ENCODE peak calls at places on chromosome 16, in ten cellular contexts. U, C, A, Q, M, F, H, K, X and I are unnamed samples.

GRCh38 chr16:71722801-71723536 is 1.5 kb downstream of the PHLPP2 start:
- DNase-seq in U (peak; percentile 87), C (peak; percentile 46), A (peak; percentile 7), Q (peak; percentile 66), M (peak; percentile 54), F (peak; percentile 69), H (peak; percentile 54), K (peak; percentile 20), X (peak; percentile 41), I (peak; percentile 14)

GRCh38 chr16:12132290-12132689 is 155.8 kb downstream of the SNX29 start:
- DNase-seq in U (peak; percentile 39), C (no peak), A (no peak), Q (peak; percentile 71), M (peak; percentile 87), F (no peak), H (no peak), K (no peak), X (peak; percentile 11), I (no peak)

GRCh38 chr16:51237207-51237606 is 86.1 kb upstream of the SALL1 start:
- DNase-seq in U (no peak), C (no peak), A (no peak), Q (no peak), M (no peak), F (no peak), H (no peak), K (no peak), X (no peak), I (no peak)

GRCh38 chr16:89193021-89193575 is 7.2 kb downstream of the SLC22A31 start:
- DNase-seq in U (peak; percentile 72), C (no peak), A (no peak), Q (peak; percentile 86), M (peak; percentile 85), F (no peak), H (no peak), K (no peak), X (no peak), I (no peak)

GRCh38 chr16:56938664-56939513 is 6.9 kb downstream of the HERPUD1 start:
- DNase-seq in U (no peak), C (no peak), A (no peak), Q (no peak), M (no peak), F (no peak), H (no peak), K (peak; percentile 20), X (no peak), I (no peak)

GRCh38 chr16:15457390-15457789 is 23.0 kb downstream of the BMERB1 start:
- DNase-seq in U (no peak), C (no peak), A (no peak), Q (no peak), M (no peak), F (no peak), H (no peak), K (no peak), X (no peak), I (no peak)

GRCh38 chr16:79628501-79628975 is 28.0 kb upstream of the MAF start:
- DNase-seq in U (no peak), C (no peak), A (no peak), Q (peak; percentile 67), M (peak; percentile 76), F (no peak), H (no peak), K (peak; percentile 12), X (no peak), I (peak; percentile 79)

GRCh38 chr16:84738255-84739038 is 38.6 kb downstream of the USP10 start:
- DNase-seq in U (peak; percentile 78), C (peak; percentile 27), A (peak; percentile 41), Q (peak; percentile 70), M (peak; percentile 74), F (peak; percentile 74), H (peak; percentile 76), K (peak; percentile 62), X (no peak), I (peak; percentile 37)

GRCh38 chr16:83946781-83947566 is 6.1 kb upstream of the OSGIN1 start:
- DNase-seq in U (no peak), C (no peak), A (no peak), Q (no peak), M (no peak), F (no peak), H (no peak), K (no peak), X (no peak), I (no peak)

GRCh38 chr16:56312556-56312955 is 112.8 kb downstream of the AMFR start:
- DNase-seq in U (no peak), C (no peak), A (no peak), Q (no peak), M (no peak), F (no peak), H (no peak), K (no peak), X (no peak), I (no peak)

GRCh38 chr16:53309457-53309856 is 124.8 kb upstream of the RBL2 start:
- DNase-seq in U (no peak), C (no peak), A (no peak), Q (no peak), M (peak; percentile 28), F (no peak), H (no peak), K (no peak), X (no peak), I (no peak)

GRCh38 chr16:3578610-3579551 is 1.7 kb upstream of the NLRC3 start:
- DNase-seq in U (no peak), C (no peak), A (no peak), Q (no peak), M (no peak), F (no peak), H (peak; percentile 28), K (peak; percentile 59), X (no peak), I (peak; percentile 71)

GRCh38 chr16:72221216-72221995 is 49.5 kb upstream of the PMFBP1 start:
- DNase-seq in U (peak; percentile 50), C (no peak), A (no peak), Q (no peak), M (peak; percentile 21), F (no peak), H (no peak), K (no peak), X (peak; percentile 38), I (no peak)

GRCh38 chr16:87235810-87236515 is 81.2 kb downstream of the C16orf95 start:
- DNase-seq in U (no peak), C (no peak), A (no peak), Q (no peak), M (no peak), F (no peak), H (no peak), K (no peak), X (no peak), I (no peak)

GRCh38 chr16:57732011-57732410 is 3.6 kb upstream of the KATNB1 start:
- DNase-seq in U (peak; percentile 84), C (no peak), A (no peak), Q (peak; percentile 39), M (peak; percentile 64), F (no peak), H (no peak), K (no peak), X (peak; percentile 31), I (no peak)

GRCh38 chr16:54158986-54159385 is 127.6 kb downstream of the IRX3 start:
- DNase-seq in U (no peak), C (no peak), A (no peak), Q (no peak), M (no peak), F (no peak), H (no peak), K (no peak), X (no peak), I (no peak)

GRCh38 chr16:23148513-23149266 is 562 bp downstream of the USP31 start:
- DNase-seq in U (peak; percentile 69), C (peak; percentile 58), A (peak; percentile 21), Q (peak; percentile 53), M (peak; percentile 33), F (peak; percentile 12), H (peak; percentile 41), K (peak; percentile 27), X (no peak), I (no peak)

GRCh38 chr16:30894540-30895368 is 877 bp upstream of the BCL7C start:
- DNase-seq in U (peak; percentile 38), C (no peak), A (no peak), Q (no peak), M (no peak), F (no peak), H (no peak), K (no peak), X (no peak), I (no peak)

GRCh38 chr16:88451586-88452484 is 1.2 kb upstream of the ZFPM1 start:
- DNase-seq in U (no peak), C (no peak), A (no peak), Q (no peak), M (no peak), F (no peak), H (no peak), K (no peak), X (no peak), I (no peak)

GRCh38 chr16:3957344-3957980 is 76.9 kb upstream of the CREBBP start:
- DNase-seq in U (no peak), C (no peak), A (no peak), Q (no peak), M (no peak), F (no peak), H (no peak), K (no peak), X (no peak), I (no peak)

GRCh38 chr16:35713762-35714650 is 2254.6 kb downstream of the TP53TG3F start:
- DNase-seq in U (no peak), C (no peak), A (no peak), Q (no peak), M (no peak), F (no peak), H (no peak), K (no peak), X (no peak), I (no peak)

GRCh38 chr16:89352091-89352681 is 134.7 kb downstream of the ZNF778 start:
- DNase-seq in U (no peak), C (no peak), A (no peak), Q (no peak), M (no peak), F (no peak), H (no peak), K (no peak), X (no peak), I (no peak)

GRCh38 chr16:9090101-9090959 is 1.1 kb upstream of the HAPSTR1 start:
- DNase-seq in U (peak; percentile 50), C (peak; percentile 39), A (no peak), Q (no peak), M (no peak), F (peak; percentile 25), H (peak; percentile 23), K (peak; percentile 30), X (no peak), I (peak; percentile 41)

GRCh38 chr16:80614908-80615696 is 74.3 kb downstream of the DYNLRB2 start:
- DNase-seq in U (peak; percentile 86), C (no peak), A (no peak), Q (peak; percentile 86), M (peak; percentile 72), F (no peak), H (no peak), K (no peak), X (peak; percentile 68), I (no peak)

GRCh38 chr16:47262938-47263337 is 119.2 kb upstream of the NETO2 start:
- DNase-seq in U (no peak), C (no peak), A (no peak), Q (no peak), M (no peak), F (no peak), H (no peak), K (no peak), X (no peak), I (no peak)

GRCh38 chr16:83402969-83403368 is 404.8 kb upstream of the HSBP1 start:
- DNase-seq in U (peak; percentile 73), C (no peak), A (no peak), Q (peak; percentile 60), M (no peak), F (no peak), H (no peak), K (no peak), X (no peak), I (no peak)

GRCh38 chr16:21708533-21709115 is 44.9 kb downstream of the OTOA start:
- DNase-seq in U (peak; percentile 79), C (no peak), A (peak; percentile 51), Q (peak; percentile 63), M (peak; percentile 51), F (peak; percentile 84), H (peak; percentile 88), K (peak; percentile 78), X (peak; percentile 30), I (peak; percentile 54)

GRCh38 chr16:4882633-4883285 is 35.5 kb downstream of the UBN1 start:
- DNase-seq in U (peak; percentile 58), C (no peak), A (no peak), Q (peak; percentile 79), M (peak; percentile 59), F (no peak), H (no peak), K (no peak), X (no peak), I (no peak)